ENCODE peak calls at places on chromosomes 13 and 19, in six cellular contexts. Z, C, W, J, O and K are unnamed samples.
A peak's percentile ranks its signal among the peaks of the same experiment; 100 is the strongest.

GRCh38 chr13:51684076-51684475 is 99.8 kb downstream of the WDFY2 start:
- DNase-seq in Z (no peak), C (no peak), W (peak; percentile 49), J (no peak), O (no peak), K (no peak)

GRCh38 chr19:17333611-17334413 is 843 bp downstream of the ANO8 start:
- DNase-seq in Z (no peak), C (peak; percentile 69), W (peak; percentile 80), J (peak; percentile 68), O (peak; percentile 71), K (peak; percentile 88)

GRCh38 chr19:4831351-4832340 is at the start of gene TICAM1:
- DNase-seq in Z (no peak), C (no peak), W (peak; percentile 65), J (no peak), O (peak; percentile 56), K (peak; percentile 88)

GRCh38 chr13:39581177-39581576 is 21.8 kb downstream of the LHFPL6 start:
- DNase-seq in Z (no peak), C (no peak), W (no peak), J (no peak), O (no peak), K (no peak)

GRCh38 chr13:30751183-30751933 is 16.0 kb downstream of the ALOX5AP start:
- DNase-seq in Z (no peak), C (no peak), W (no peak), J (no peak), O (no peak), K (no peak)

GRCh38 chr19:41376241-41376997 is at the start of gene TMEM91:
- DNase-seq in Z (no peak), C (peak; percentile 63), W (no peak), J (peak; percentile 69), O (peak; percentile 85), K (peak; percentile 64)

GRCh38 chr13:47484564-47484963 is 516.5 kb downstream of the SUCLA2 start:
- DNase-seq in Z (no peak), C (no peak), W (peak; percentile 89), J (no peak), O (no peak), K (peak; percentile 91)

GRCh38 chr19:41430907-41431306 is 3.7 kb upstream of the B3GNT8 start:
- DNase-seq in Z (no peak), C (no peak), W (no peak), J (no peak), O (no peak), K (no peak)

GRCh38 chr19:6740589-6741348 is 1.3 kb downstream of the TRIP10 start:
- DNase-seq in Z (peak; percentile 67), C (peak; percentile 62), W (peak; percentile 19), J (peak; percentile 69), O (no peak), K (peak; percentile 55)

GRCh38 chr13:33123066-33123940 is 107.1 kb downstream of the KL start:
- DNase-seq in Z (no peak), C (peak; percentile 67), W (peak; percentile 53), J (no peak), O (no peak), K (peak; percentile 80)

GRCh38 chr19:55585658-55586339 is 5.2 kb upstream of the ZNF579 start:
- DNase-seq in Z (peak; percentile 84), C (peak; percentile 63), W (peak; percentile 63), J (peak; percentile 90), O (peak; percentile 92), K (peak; percentile 77)

GRCh38 chr19:49718511-49718910 is 27.6 kb downstream of the CPT1C start:
- DNase-seq in Z (no peak), C (peak; percentile 50), W (peak; percentile 35), J (no peak), O (no peak), K (peak; percentile 38)

GRCh38 chr19:58265100-58265499 is 13.7 kb upstream of the ZNF8 start:
- DNase-seq in Z (no peak), C (no peak), W (no peak), J (no peak), O (no peak), K (no peak)

GRCh38 chr13:43023244-43023931 is at the start of gene DNAJC15:
- DNase-seq in Z (peak; percentile 33), C (peak; percentile 84), W (peak; percentile 83), J (peak; percentile 59), O (peak; percentile 74), K (no peak)

GRCh38 chr19:5154799-5155426 is 185.7 kb downstream of the PTPRS start:
- DNase-seq in Z (no peak), C (no peak), W (no peak), J (no peak), O (no peak), K (no peak)

GRCh38 chr19:51441410-51442390 is 16.6 kb downstream of the SIGLEC8 start:
- DNase-seq in Z (no peak), C (no peak), W (no peak), J (no peak), O (no peak), K (no peak)

GRCh38 chr13:27913116-27913515 is 6.7 kb upstream of the PDX1 start:
- DNase-seq in Z (no peak), C (no peak), W (no peak), J (no peak), O (no peak), K (no peak)

GRCh38 chr13:40290758-40291157 is 375.7 kb downstream of the FOXO1 start:
- DNase-seq in Z (no peak), C (no peak), W (no peak), J (no peak), O (no peak), K (no peak)

GRCh38 chr19:52734893-52735661 is at the start of gene ZNF611:
- DNase-seq in Z (peak; percentile 90), C (peak; percentile 97), W (peak; percentile 88), J (peak; percentile 97), O (peak; percentile 99), K (peak; percentile 94)

GRCh38 chr19:52735734-52736133 is 890 bp upstream of the ZNF611 start:
- DNase-seq in Z (peak; percentile 47), C (peak; percentile 98), W (no peak), J (peak; percentile 97), O (peak; percentile 75), K (peak; percentile 54)

GRCh38 chr19:52739576-52739975 is 4.7 kb upstream of the ZNF611 start:
- DNase-seq in Z (no peak), C (no peak), W (no peak), J (peak; percentile 73), O (no peak), K (no peak)

DNA sequence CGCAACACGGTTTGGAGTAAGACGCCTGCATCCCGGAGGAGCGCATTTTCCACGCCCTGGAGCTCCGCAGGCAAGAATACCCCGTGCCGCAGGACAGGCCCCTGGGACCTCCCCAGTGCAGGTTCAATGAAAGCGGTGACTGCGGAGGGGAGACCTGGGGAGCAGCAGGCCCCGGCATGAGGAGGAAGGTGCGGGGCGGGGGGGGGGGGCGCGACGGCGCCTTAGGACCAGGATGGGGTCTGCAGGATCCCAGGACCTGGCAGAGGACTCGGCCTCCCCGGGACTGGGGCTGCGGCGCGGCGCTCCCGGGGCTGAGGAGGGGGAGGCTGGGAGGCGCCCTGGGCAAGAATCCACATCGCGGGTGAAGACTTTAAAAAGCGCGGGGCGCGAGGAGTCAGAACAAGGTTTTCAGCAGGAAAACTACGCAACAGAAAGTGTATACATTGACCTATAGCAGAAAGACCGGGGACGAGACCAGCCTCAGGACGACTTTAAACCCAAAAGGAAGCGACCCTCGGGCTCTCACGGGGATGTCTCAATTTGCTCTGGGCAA is 428 bp downstream of the ZNF611 start:
- DNase-seq in Z (peak; percentile 37), C (no peak), W (no peak), J (no peak), O (no peak), K (peak; percentile 35)
- H2BK5ac ChIP-seq in Z (no peak overlapping the region), C (no peak overlapping the region), W (peak overlapping the region; percentile 65), J (no peak overlapping the region), O (no peak overlapping the region), K (peak overlapping the region; percentile 62)

DNA sequence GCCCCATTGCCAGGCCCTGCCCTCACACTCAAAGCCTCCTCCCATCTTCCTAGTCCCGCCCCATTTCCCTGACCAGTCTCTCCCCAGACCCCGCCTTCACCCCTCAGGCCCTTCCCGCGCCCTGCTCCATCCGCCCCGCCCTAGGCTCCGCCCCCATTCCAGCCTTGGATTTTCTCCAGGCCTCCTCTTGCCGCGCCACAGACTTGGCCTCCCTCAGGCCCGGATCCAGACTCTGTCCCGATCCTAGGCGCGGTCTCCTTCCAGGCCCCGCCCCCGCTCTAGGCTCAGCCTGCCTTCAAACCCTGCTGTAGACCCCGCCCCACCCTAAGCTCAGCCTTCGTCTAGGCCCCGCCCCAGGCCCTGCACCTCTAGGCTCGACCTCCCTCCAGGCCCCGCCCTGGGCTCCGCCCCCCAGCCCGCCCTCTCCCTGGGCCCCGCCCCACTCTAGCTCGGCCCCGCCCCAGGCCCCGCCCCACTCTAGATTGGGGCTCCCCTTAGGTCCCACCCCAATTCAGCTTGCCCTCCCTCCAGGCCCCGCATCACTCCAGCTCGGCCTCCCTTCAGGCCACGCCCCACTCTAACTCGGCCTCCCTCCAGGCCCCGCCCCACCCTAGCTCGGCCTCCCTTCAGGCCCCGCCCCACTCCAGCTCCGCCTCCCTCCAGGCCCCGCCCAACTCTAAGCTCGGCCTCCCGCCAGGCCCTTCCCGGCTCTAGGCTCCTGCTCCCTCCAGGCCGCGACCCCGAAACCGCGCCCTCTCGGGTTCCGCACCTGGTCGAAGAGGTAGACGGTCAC is 18.5 kb downstream of the LMTK3 start:
- DNase-seq in Z (peak; percentile 95), C (peak; percentile 99), W (peak; percentile 94), J (peak; percentile 99), O (peak; percentile 98), K (peak; percentile 98)
- H2BK5ac ChIP-seq in Z (no peak overlapping the region), C (no peak overlapping the region), W (peak overlapping the region; percentile 71), J (no peak overlapping the region), O (peak overlapping the region; percentile 81), K (no peak overlapping the region)

DNA sequence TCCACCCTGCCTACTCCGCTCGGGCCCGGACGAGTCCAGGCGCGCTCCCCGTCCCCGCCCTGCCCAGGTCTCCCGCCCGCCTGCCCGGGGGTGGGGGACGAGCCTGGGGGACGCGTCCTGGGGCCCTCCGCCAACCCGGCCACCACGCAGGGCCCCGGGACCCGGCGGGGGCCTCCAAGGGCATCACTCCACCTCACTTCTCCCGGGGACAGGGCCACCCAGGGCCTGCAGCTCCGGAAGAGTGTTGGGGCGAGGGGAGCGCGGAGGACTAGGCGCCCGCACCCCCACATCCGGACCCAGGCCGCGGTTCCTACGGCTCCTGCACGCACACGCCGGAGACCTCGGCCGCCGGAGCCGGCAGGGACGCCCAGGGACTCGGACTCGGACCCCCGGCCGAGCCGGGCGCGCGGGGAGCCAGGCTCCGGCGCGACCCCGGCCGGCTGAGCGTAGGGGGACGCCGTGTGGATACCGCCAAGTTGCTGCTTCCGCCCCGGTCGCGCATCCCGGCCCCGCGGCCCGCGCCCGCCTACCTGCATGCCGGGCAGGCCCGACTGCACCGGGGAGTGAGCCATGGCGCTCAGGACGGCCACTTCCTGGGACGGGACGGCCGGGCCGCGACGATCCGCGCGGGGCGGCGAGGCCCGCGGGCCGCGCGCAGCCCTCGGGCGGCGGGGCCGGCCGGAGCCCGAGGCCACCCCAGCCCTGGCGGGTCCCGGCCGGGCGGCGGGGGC is 527 bp downstream of the STK24 start:
- DNase-seq in Z (peak; percentile 29), C (peak; percentile 46), W (no peak), J (no peak), O (no peak), K (no peak)
- H2BK5ac ChIP-seq in Z (peak overlapping the region; percentile 97), C (peak overlapping the region; percentile 37), W (peak overlapping the region; percentile 87), J (no peak overlapping the region), O (peak overlapping the region; percentile 8), K (peak overlapping the region; percentile 60)

GRCh38 chr13:64531400-64531799 is 2698.7 kb downstream of the PCDH9 start:
- DNase-seq in Z (no peak), C (no peak), W (no peak), J (no peak), O (no peak), K (no peak)
- H2BK5ac ChIP-seq in Z (no peak overlapping the region), C (no peak overlapping the region), W (no peak overlapping the region), J (no peak overlapping the region), O (no peak overlapping the region), K (no peak overlapping the region)